ENCODE peak calls at places on chromosomes 5 and 9, in ten cellular contexts. One of them, this sample, is unnamed.

GRCh38 chr5:32222723-32223470 is 48.8 kb upstream of the GOLPH3 start:
- DNase-seq in AG04450: no peak
- DNase-seq in MM.1S: no peak
- DNase-seq in thoracic aorta: no peak
- DNase-seq in spleen: no peak
- DNase-seq in heart left ventricle: no peak
- DNase-seq in fibroblast of mammary gland: no peak
- DNase-seq in psoas muscle: no peak
- DNase-seq in HCT116: no peak
- DNase-seq in left ventricle myocardium inferior: no peak
- DNase-seq in this sample: no peak

GRCh38 chr5:175922192-175922885 is 45.8 kb downstream of the THOC3 start:
- DNase-seq in MM.1S: no peak
- DNase-seq in AG04450: peak; percentile 93
- DNase-seq in heart left ventricle: no peak
- DNase-seq in HCT116: no peak
- DNase-seq in left ventricle myocardium inferior: no peak
- DNase-seq in spleen: no peak
- DNase-seq in fibroblast of mammary gland: peak; percentile 98
- DNase-seq in psoas muscle: no peak
- DNase-seq in thoracic aorta: no peak
- DNase-seq in this sample: no peak

GRCh38 chr5:59380350-59380951 is 513.1 kb downstream of the PDE4D start:
- DNase-seq in thoracic aorta: no peak
- DNase-seq in MM.1S: peak; percentile 92
- DNase-seq in left ventricle myocardium inferior: no peak
- DNase-seq in fibroblast of mammary gland: peak; percentile 89
- DNase-seq in heart left ventricle: no peak
- DNase-seq in AG04450: peak; percentile 21
- DNase-seq in psoas muscle: no peak
- DNase-seq in HCT116: peak; percentile 37
- DNase-seq in spleen: no peak
- DNase-seq in this sample: no peak

GRCh38 chr5:149865746-149866145 is 78.8 kb downstream of the PDE6A start:
- DNase-seq in HCT116: no peak
- DNase-seq in left ventricle myocardium inferior: no peak
- DNase-seq in psoas muscle: no peak
- DNase-seq in thoracic aorta: no peak
- DNase-seq in heart left ventricle: no peak
- DNase-seq in AG04450: no peak
- DNase-seq in spleen: no peak
- DNase-seq in fibroblast of mammary gland: peak; percentile 41
- DNase-seq in MM.1S: no peak
- DNase-seq in this sample: no peak

GRCh38 chr9:21710792-21711191 is 91.6 kb upstream of the MTAP start:
- DNase-seq in MM.1S: no peak
- DNase-seq in left ventricle myocardium inferior: no peak
- DNase-seq in spleen: no peak
- DNase-seq in thoracic aorta: no peak
- DNase-seq in HCT116: no peak
- DNase-seq in psoas muscle: no peak
- DNase-seq in heart left ventricle: no peak
- DNase-seq in fibroblast of mammary gland: peak; percentile 50
- DNase-seq in AG04450: no peak
- DNase-seq in this sample: no peak

GRCh38 chr9:128442150-128442549 is 13.7 kb upstream of the ODF2 start:
- DNase-seq in thoracic aorta: no peak
- DNase-seq in HCT116: no peak
- DNase-seq in left ventricle myocardium inferior: no peak
- DNase-seq in AG04450: no peak
- DNase-seq in fibroblast of mammary gland: no peak
- DNase-seq in spleen: no peak
- DNase-seq in psoas muscle: no peak
- DNase-seq in heart left ventricle: no peak
- DNase-seq in MM.1S: no peak
- DNase-seq in this sample: no peak

GRCh38 chr5:56279979-56280378 is 46.8 kb upstream of the ANKRD55 start:
- DNase-seq in MM.1S: no peak
- DNase-seq in HCT116: no peak
- DNase-seq in heart left ventricle: no peak
- DNase-seq in AG04450: peak; percentile 38
- DNase-seq in psoas muscle: no peak
- DNase-seq in thoracic aorta: no peak
- DNase-seq in spleen: no peak
- DNase-seq in fibroblast of mammary gland: peak; percentile 54
- DNase-seq in left ventricle myocardium inferior: no peak
- DNase-seq in this sample: no peak

GRCh38 chr5:159511570-159511969 is 181.3 kb upstream of the IL12B start:
- DNase-seq in psoas muscle: no peak
- DNase-seq in heart left ventricle: no peak
- DNase-seq in MM.1S: no peak
- DNase-seq in AG04450: no peak
- DNase-seq in thoracic aorta: no peak
- DNase-seq in spleen: no peak
- DNase-seq in left ventricle myocardium inferior: no peak
- DNase-seq in fibroblast of mammary gland: peak; percentile 11
- DNase-seq in HCT116: no peak
- DNase-seq in this sample: no peak

GRCh38 chr9:63816742-63817621 is 1468.0 kb downstream of the FOXD4L5 start:
- DNase-seq in heart left ventricle: peak; percentile 75
- DNase-seq in thoracic aorta: peak; percentile 25
- DNase-seq in AG04450: peak; percentile 61
- DNase-seq in spleen: peak; percentile 95
- DNase-seq in HCT116: no peak
- DNase-seq in left ventricle myocardium inferior: peak; percentile 82
- DNase-seq in psoas muscle: peak; percentile 60
- DNase-seq in MM.1S: peak; percentile 78
- DNase-seq in fibroblast of mammary gland: peak; percentile 69
- DNase-seq in this sample: peak; percentile 28

GRCh38 chr5:142095035-142095434 is 13.5 kb upstream of the NDFIP1 start:
- DNase-seq in MM.1S: no peak
- DNase-seq in psoas muscle: no peak
- DNase-seq in AG04450: no peak
- DNase-seq in thoracic aorta: no peak
- DNase-seq in heart left ventricle: peak; percentile 31
- DNase-seq in fibroblast of mammary gland: no peak
- DNase-seq in HCT116: no peak
- DNase-seq in left ventricle myocardium inferior: no peak
- DNase-seq in spleen: no peak
- DNase-seq in this sample: no peak

GRCh38 chr5:72209515-72210115 is 102.3 kb downstream of the MAP1B start:
- DNase-seq in left ventricle myocardium inferior: no peak
- DNase-seq in fibroblast of mammary gland: no peak
- DNase-seq in heart left ventricle: no peak
- DNase-seq in psoas muscle: no peak
- DNase-seq in MM.1S: no peak
- DNase-seq in HCT116: no peak
- DNase-seq in thoracic aorta: no peak
- DNase-seq in spleen: no peak
- DNase-seq in AG04450: no peak
- DNase-seq in this sample: no peak

DNA sequence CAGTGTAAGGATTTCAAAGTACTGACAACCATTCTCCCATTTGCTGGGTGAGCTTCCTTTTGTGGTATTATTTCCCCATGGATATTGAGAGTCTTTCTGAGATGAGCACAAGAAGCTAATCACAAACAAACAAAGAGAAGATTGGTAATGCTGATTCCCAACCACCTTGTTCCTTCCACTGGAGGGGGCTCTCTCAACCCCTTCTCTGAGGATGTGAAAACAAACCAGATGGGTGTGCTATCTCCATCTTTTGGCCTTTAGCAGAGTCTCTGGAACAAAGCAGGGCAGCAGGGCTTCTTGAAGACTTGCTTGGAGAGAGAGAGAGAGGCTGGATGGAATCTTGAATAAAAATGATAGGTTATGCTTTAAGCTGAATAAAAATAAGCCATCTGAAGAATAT is 576.7 kb upstream of the ZNF462 start:
- DNase-seq in HCT116: no peak
- DNase-seq in fibroblast of mammary gland: peak; percentile 4
- DNase-seq in spleen: no peak
- DNase-seq in AG04450: no peak
- DNase-seq in thoracic aorta: no peak
- DNase-seq in psoas muscle: no peak
- DNase-seq in left ventricle myocardium inferior: no peak
- DNase-seq in MM.1S: no peak
- DNase-seq in heart left ventricle: no peak
- DNase-seq in this sample: no peak
- TF ChIP-seq CTCF in HCT116: peak; percentile 44
- TF ChIP-seq CTCF in fibroblast of mammary gland: no peak
- TF ChIP-seq CTCF in spleen: no peak
- TF ChIP-seq CTCF in AG04450: no peak
- TF ChIP-seq CTCF in thoracic aorta: no peak
- TF ChIP-seq CTCF in psoas muscle: no peak
- TF ChIP-seq CTCF in left ventricle myocardium inferior: peak; percentile 16
- TF ChIP-seq CTCF in MM.1S: no peak
- TF ChIP-seq CTCF in heart left ventricle: no peak
- TF ChIP-seq CTCF in this sample: no peak

GRCh38 chr5:42991477-42992034 is 48.6 kb downstream of the ANXA2R start:
- DNase-seq in psoas muscle: no peak
- DNase-seq in spleen: peak; percentile 86
- DNase-seq in MM.1S: no peak
- DNase-seq in AG04450: no peak
- DNase-seq in thoracic aorta: no peak
- DNase-seq in HCT116: no peak
- DNase-seq in heart left ventricle: no peak
- DNase-seq in left ventricle myocardium inferior: no peak
- DNase-seq in fibroblast of mammary gland: no peak
- DNase-seq in this sample: no peak

GRCh38 chr5:42989198-42989597 is 50.9 kb downstream of the ANXA2R start:
- DNase-seq in fibroblast of mammary gland: no peak
- DNase-seq in AG04450: no peak
- DNase-seq in spleen: no peak
- DNase-seq in MM.1S: peak; percentile 29
- DNase-seq in thoracic aorta: no peak
- DNase-seq in HCT116: no peak
- DNase-seq in psoas muscle: no peak
- DNase-seq in left ventricle myocardium inferior: no peak
- DNase-seq in heart left ventricle: no peak
- DNase-seq in this sample: no peak

GRCh38 chr5:42988568-42988967 is 51.6 kb downstream of the ANXA2R start:
- DNase-seq in spleen: no peak
- DNase-seq in MM.1S: no peak
- DNase-seq in AG04450: no peak
- DNase-seq in left ventricle myocardium inferior: no peak
- DNase-seq in fibroblast of mammary gland: no peak
- DNase-seq in HCT116: no peak
- DNase-seq in thoracic aorta: no peak
- DNase-seq in heart left ventricle: no peak
- DNase-seq in psoas muscle: no peak
- DNase-seq in this sample: no peak

GRCh38 chr5:42992035-42992570 is 48.0 kb downstream of the ANXA2R start:
- DNase-seq in HCT116: peak; percentile 42
- DNase-seq in MM.1S: peak; percentile 85
- DNase-seq in spleen: peak; percentile 97
- DNase-seq in AG04450: no peak
- DNase-seq in psoas muscle: peak; percentile 88
- DNase-seq in fibroblast of mammary gland: peak; percentile 84
- DNase-seq in thoracic aorta: no peak
- DNase-seq in left ventricle myocardium inferior: peak; percentile 84
- DNase-seq in heart left ventricle: peak; percentile 90
- DNase-seq in this sample: peak; percentile 74

GRCh38 chr5:42990892-42991291 is 49.2 kb downstream of the ANXA2R start:
- DNase-seq in psoas muscle: no peak
- DNase-seq in fibroblast of mammary gland: no peak
- DNase-seq in heart left ventricle: no peak
- DNase-seq in AG04450: no peak
- DNase-seq in spleen: no peak
- DNase-seq in left ventricle myocardium inferior: no peak
- DNase-seq in HCT116: no peak
- DNase-seq in thoracic aorta: no peak
- DNase-seq in MM.1S: no peak
- DNase-seq in this sample: no peak
- H3K4me3 ChIP-seq in psoas muscle: peak overlapping the region; percentile 73
- H3K4me3 ChIP-seq in fibroblast of mammary gland: no peak overlapping the region
- H3K4me3 ChIP-seq in heart left ventricle: peak overlapping the region; percentile 50
- H3K4me3 ChIP-seq in AG04450: peak overlapping the region; percentile 73
- H3K4me3 ChIP-seq in spleen: peak overlapping the region; percentile 60
- H3K4me3 ChIP-seq in left ventricle myocardium inferior: peak overlapping the region; percentile 71
- H3K4me3 ChIP-seq in HCT116: no peak overlapping the region
- H3K4me3 ChIP-seq in thoracic aorta: peak overlapping the region; percentile 82
- H3K4me3 ChIP-seq in MM.1S: peak overlapping the region; percentile 78
- H3K4me3 ChIP-seq in this sample: peak overlapping the region; percentile 70

GRCh38 chr5:137751869-137752491 is 2.2 kb downstream of the HNRNPA0 start:
- DNase-seq in heart left ventricle: no peak
- DNase-seq in HCT116: peak; percentile 64
- DNase-seq in MM.1S: peak; percentile 39
- DNase-seq in left ventricle myocardium inferior: no peak
- DNase-seq in spleen: no peak
- DNase-seq in psoas muscle: no peak
- DNase-seq in fibroblast of mammary gland: peak; percentile 85
- DNase-seq in thoracic aorta: no peak
- DNase-seq in AG04450: no peak
- DNase-seq in this sample: no peak
- TF ChIP-seq CTCF in heart left ventricle: peak; percentile 64
- TF ChIP-seq CTCF in HCT116: peak; percentile 72
- TF ChIP-seq CTCF in MM.1S: peak; percentile 79
- TF ChIP-seq CTCF in left ventricle myocardium inferior: peak; percentile 84
- TF ChIP-seq CTCF in spleen: peak; percentile 65
- TF ChIP-seq CTCF in psoas muscle: peak; percentile 72
- TF ChIP-seq CTCF in fibroblast of mammary gland: peak; percentile 82
- TF ChIP-seq CTCF in thoracic aorta: peak; percentile 68
- TF ChIP-seq CTCF in AG04450: peak; percentile 84
- TF ChIP-seq CTCF in this sample: peak; percentile 57

GRCh38 chr9:35069020-35069419 is 3.4 kb downstream of the VCP start:
- DNase-seq in heart left ventricle: no peak
- DNase-seq in spleen: no peak
- DNase-seq in thoracic aorta: no peak
- DNase-seq in HCT116: no peak
- DNase-seq in left ventricle myocardium inferior: no peak
- DNase-seq in psoas muscle: no peak
- DNase-seq in MM.1S: no peak
- DNase-seq in AG04450: no peak
- DNase-seq in fibroblast of mammary gland: no peak
- DNase-seq in this sample: no peak
- H3K4me3 ChIP-seq in heart left ventricle: no peak overlapping the region
- H3K4me3 ChIP-seq in spleen: no peak overlapping the region
- H3K4me3 ChIP-seq in thoracic aorta: peak overlapping the region; percentile 10
- H3K4me3 ChIP-seq in HCT116: no peak overlapping the region
- H3K4me3 ChIP-seq in left ventricle myocardium inferior: peak overlapping the region; percentile 75
- H3K4me3 ChIP-seq in psoas muscle: peak overlapping the region; percentile 100
- H3K4me3 ChIP-seq in MM.1S: peak overlapping the region; percentile 83
- H3K4me3 ChIP-seq in AG04450: peak overlapping the region; percentile 13
- H3K4me3 ChIP-seq in fibroblast of mammary gland: no peak overlapping the region
- H3K4me3 ChIP-seq in this sample: no peak overlapping the region

GRCh38 chr5:152723482-152723881 is 318.4 kb upstream of the NMUR2 start:
- DNase-seq in thoracic aorta: no peak
- DNase-seq in HCT116: no peak
- DNase-seq in spleen: no peak
- DNase-seq in fibroblast of mammary gland: no peak
- DNase-seq in AG04450: no peak
- DNase-seq in left ventricle myocardium inferior: no peak
- DNase-seq in MM.1S: no peak
- DNase-seq in heart left ventricle: no peak
- DNase-seq in psoas muscle: no peak
- DNase-seq in this sample: no peak
- TF ChIP-seq CTCF in thoracic aorta: no peak
- TF ChIP-seq CTCF in HCT116: peak; percentile 17
- TF ChIP-seq CTCF in spleen: no peak
- TF ChIP-seq CTCF in fibroblast of mammary gland: no peak
- TF ChIP-seq CTCF in AG04450: no peak
- TF ChIP-seq CTCF in left ventricle myocardium inferior: no peak
- TF ChIP-seq CTCF in MM.1S: no peak
- TF ChIP-seq CTCF in heart left ventricle: no peak
- TF ChIP-seq CTCF in psoas muscle: no peak
- TF ChIP-seq CTCF in this sample: no peak